ENCODE peak calls at places on chromosomes 7 and 10, in six cellular contexts. X is effector CD4-positive, alpha-beta T cell; G is NCI-H1436; S is sciatic nerve; L is T-helper 1 cell; D is activated CD4-positive, alpha-beta T cell treated with anti-CD3 and anti-CD28 coated beads, Interleukin-2, amount 50 U/mL, for 48 hours. K is an unnamed sample.

GRCh38 chr7:79386688-79387422 is 66.6 kb downstream of the MAGI2 start:
- DNase-seq in X (no peak), G (no peak), S (no peak), L (no peak), D (no peak), K (no peak)

GRCh38 chr7:42185726-42186125 is 51.3 kb downstream of the GLI3 start:
- DNase-seq in X (no peak), G (no peak), S (no peak), L (no peak), D (no peak), K (no peak)

GRCh38 chr10:89683911-89684310 is 17.5 kb upstream of the KIF20B start:
- DNase-seq in X (no peak), G (no peak), S (no peak), L (no peak), D (no peak), K (peak)

GRCh38 chr7:108459922-108460551 is 3.8 kb upstream of the NRCAM start:
- DNase-seq in X (no peak), G (peak), S (no peak), L (no peak), D (no peak), K (no peak)

GRCh38 chr10:6473901-6474370 is 106.1 kb downstream of the PRKCQ start:
- DNase-seq in X (peak), G (no peak), S (no peak), L (no peak), D (peak), K (no peak)

GRCh38 chr10:12355384-12355783 is 6.0 kb downstream of the CAMK1D start:
- DNase-seq in X (no peak), G (no peak), S (no peak), L (no peak), D (no peak), K (no peak)

GRCh38 chr10:30374353-30374752 is 25.3 kb upstream of the MTPAP start:
- DNase-seq in X (no peak), G (no peak), S (no peak), L (no peak), D (no peak), K (no peak)

GRCh38 chr10:13062813-13063212 is 37.1 kb upstream of the OPTN start:
- DNase-seq in X (no peak), G (no peak), S (no peak), L (no peak), D (no peak), K (no peak)

GRCh38 chr7:36599645-36600313 is 124.5 kb downstream of the AOAH start:
- DNase-seq in X (no peak), G (no peak), S (no peak), L (no peak), D (no peak), K (no peak)

K was measured in NCI-H2107.